ENCODE peak calls at places on chromosomes 6 and 20, in ten cellular contexts. C is activated CD4-positive, alpha-beta T cell treated with anti-CD3 and anti-CD28 coated beads for 1 hour; T is NCI-H1105; W is NCI-H526; V is IMR-90; I is aorta; A is left ventricle myocardium inferior; G is stimulated activated naive CD8-positive, alpha-beta T cell treated with anti-CD3 and anti-CD28 coated beads, Interleukin-15, Interleukin-2, amounts not matched to agents 100 U/mL and 50 U/mL, for 24 hours; M is sciatic nerve; B is T-helper 1 cell. Y is an unnamed sample.

GRCh38 chr20:17808357-17808756 is 108.6 kb downstream of the BANF2 start:
- DNase-seq in C (no peak), T (no peak), W (no peak), V (peak; percentile 48), I (no peak), A (peak; percentile 50), G (no peak), M (peak; percentile 80), B (no peak), Y (no peak)

GRCh38 chr6:143400258-143401059 is 50.0 kb downstream of the ADAT2 start:
- DNase-seq in C (no peak), T (no peak), W (no peak), V (no peak), I (no peak), A (no peak), G (no peak), M (no peak), B (no peak), Y (no peak)

GRCh38 chr6:12516070-12516469 is 200.5 kb upstream of the PHACTR1 start:
- DNase-seq in C (no peak), T (no peak), W (no peak), V (no peak), I (no peak), A (no peak), G (no peak), M (no peak), B (no peak), Y (no peak)

GRCh38 chr20:32168184-32168910 is 39.2 kb downstream of the PLAGL2 start:
- DNase-seq in C (no peak), T (peak; percentile 8), W (peak; percentile 14), V (peak; percentile 58), I (peak; percentile 14), A (no peak), G (no peak), M (no peak), B (no peak), Y (no peak)

GRCh38 chr20:14984768-14985622 is 647.6 kb upstream of the FLRT3 start:
- DNase-seq in C (no peak), T (no peak), W (no peak), V (no peak), I (no peak), A (no peak), G (no peak), M (no peak), B (no peak), Y (no peak)

GRCh38 chr20:8805737-8806442 is 263.0 kb upstream of the PLCB4 start:
- DNase-seq in C (no peak), T (no peak), W (no peak), V (no peak), I (no peak), A (no peak), G (no peak), M (no peak), B (no peak), Y (no peak)

GRCh38 chr6:164359441-164359840 is 944.9 kb downstream of the QKI start:
- DNase-seq in C (no peak), T (no peak), W (no peak), V (no peak), I (no peak), A (no peak), G (no peak), M (no peak), B (no peak), Y (no peak)

GRCh38 chr6:116399287-116399686 is 28.5 kb downstream of the DSE start:
- DNase-seq in C (no peak), T (no peak), W (no peak), V (no peak), I (no peak), A (no peak), G (no peak), M (no peak), B (no peak), Y (no peak)

GRCh38 chr6:42093582-42094329 is 43.4 kb downstream of the TAF8 start:
- DNase-seq in C (no peak), T (no peak), W (no peak), V (no peak), I (no peak), A (peak; percentile 36), G (no peak), M (no peak), B (no peak), Y (no peak)

GRCh38 chr6:141244366-141244765 is 888.4 kb upstream of the GJE1 start:
- DNase-seq in C (no peak), T (no peak), W (no peak), V (no peak), I (no peak), A (no peak), G (no peak), M (no peak), B (no peak), Y (no peak)

GRCh38 chr20:13883425-13883824 is 98.6 kb downstream of the NDUFAF5 start:
- DNase-seq in C (no peak), T (no peak), W (no peak), V (no peak), I (no peak), A (no peak), G (no peak), M (no peak), B (no peak), Y (no peak)

GRCh38 chr6:53593001-53593488 is 48.1 kb upstream of the GCLC start:
- DNase-seq in C (no peak), T (no peak), W (no peak), V (peak; percentile 79), I (no peak), A (no peak), G (no peak), M (no peak), B (no peak), Y (no peak)

GRCh38 chr6:125818659-125819297 is 28.0 kb downstream of the NCOA7 start:
- DNase-seq in C (no peak), T (no peak), W (no peak), V (no peak), I (no peak), A (no peak), G (no peak), M (no peak), B (no peak), Y (no peak)

GRCh38 chr20:40958598-40958997 is 70.0 kb upstream of the TOP1 start:
- DNase-seq in C (no peak), T (no peak), W (no peak), V (no peak), I (no peak), A (no peak), G (no peak), M (no peak), B (no peak), Y (no peak)

GRCh38 chr6:16249971-16250370 is 11.6 kb downstream of the GMPR start:
- DNase-seq in C (no peak), T (peak; percentile 68), W (peak; percentile 94), V (no peak), I (no peak), A (no peak), G (no peak), M (no peak), B (no peak), Y (no peak)

GRCh38 chr6:165925474-165926156 is 242.0 kb downstream of the TBXT start:
- DNase-seq in C (no peak), T (no peak), W (no peak), V (peak; percentile 61), I (no peak), A (no peak), G (no peak), M (no peak), B (no peak), Y (no peak)

GRCh38 chr20:41249781-41250281 is 67.7 kb downstream of the ZHX3 start:
- DNase-seq in C (no peak), T (no peak), W (peak; percentile 49), V (peak; percentile 29), I (no peak), A (no peak), G (no peak), M (no peak), B (no peak), Y (no peak)

GRCh38 chr20:35192071-35192872 is 20.4 kb downstream of the PROCR start:
- DNase-seq in C (no peak), T (no peak), W (no peak), V (peak; percentile 41), I (no peak), A (no peak), G (no peak), M (no peak), B (no peak), Y (peak; percentile 36)

GRCh38 chr20:50325651-50326050 is 135.0 kb downstream of the CEBPB start:
- DNase-seq in C (no peak), T (no peak), W (no peak), V (no peak), I (no peak), A (no peak), G (no peak), M (no peak), B (no peak), Y (no peak)

GRCh38 chr6:7505196-7505699 is 36.2 kb upstream of the DSP start:
- DNase-seq in C (no peak), T (peak; percentile 92), W (peak; percentile 38), V (peak; percentile 85), I (no peak), A (no peak), G (peak; percentile 13), M (no peak), B (no peak), Y (no peak)

GRCh38 chr20:46060301-46060881 is 29.4 kb downstream of the NCOA5 start:
- DNase-seq in C (no peak), T (no peak), W (no peak), V (no peak), I (no peak), A (no peak), G (no peak), M (no peak), B (no peak), Y (peak; percentile 19)

GRCh38 chr6:53932502-53932901 is 137.7 kb downstream of the LRRC1 start:
- DNase-seq in C (no peak), T (no peak), W (no peak), V (no peak), I (no peak), A (no peak), G (no peak), M (no peak), B (no peak), Y (no peak)

GRCh38 chr6:7454696-7455095 is 65.1 kb downstream of the RIOK1 start:
- DNase-seq in C (no peak), T (no peak), W (no peak), V (no peak), I (no peak), A (no peak), G (no peak), M (no peak), B (no peak), Y (no peak)

GRCh38 chr6:96007663-96008062 is 8.1 kb upstream of the FUT9 start:
- DNase-seq in C (no peak), T (no peak), W (peak; percentile 14), V (no peak), I (no peak), A (no peak), G (no peak), M (no peak), B (no peak), Y (no peak)

GRCh38 chr6:110188791-110189190 is 8.6 kb downstream of the CDC40 start:
- DNase-seq in C (no peak), T (no peak), W (no peak), V (peak; percentile 31), I (no peak), A (no peak), G (no peak), M (no peak), B (no peak), Y (no peak)

GRCh38 chr20:325889-326644 is 715 bp downstream of the SOX12 start:
- DNase-seq in C (no peak), T (peak; percentile 49), W (peak; percentile 84), V (peak; percentile 67), I (peak; percentile 92), A (peak; percentile 71), G (peak; percentile 65), M (peak; percentile 83), B (peak; percentile 31), Y (no peak)

GRCh38 chr6:6972456-6972855 is 135.3 kb upstream of the RREB1 start:
- DNase-seq in C (no peak), T (no peak), W (no peak), V (peak; percentile 25), I (no peak), A (no peak), G (no peak), M (no peak), B (no peak), Y (no peak)

GRCh38 chr20:11987526-11987925 is 69.8 kb downstream of the BTBD3 start:
- DNase-seq in C (no peak), T (no peak), W (no peak), V (no peak), I (no peak), A (no peak), G (no peak), M (no peak), B (no peak), Y (no peak)